ENCODE peak calls at places on chromosomes 5 and 9, in seven cellular contexts. P is HFF-Myc, Z is A549, E is suprapubic skin, O is brain microvascular endothelial cell, J is fibroblast of pulmonary artery, S is MM.1S. D is an unnamed sample.

GRCh38 chr9:133657120-133657661 is 21.0 kb downstream of the DBH start:
- DNase-seq in P (no peak), Z (no peak), E (no peak), O (no peak), J (peak), S (no peak), D (no peak)

GRCh38 chr9:93292288-93292615 is 108.3 kb downstream of the WNK2 start:
- DNase-seq in P (no peak), Z (no peak), E (peak), O (no peak), J (no peak), S (no peak), D (no peak)

GRCh38 chr9:18268381-18268780 is 205.6 kb upstream of the ADAMTSL1 start:
- DNase-seq in P (no peak), Z (no peak), E (no peak), O (peak), J (peak), S (no peak), D (no peak)

GRCh38 chr5:73454379-73455036 is 5.9 kb upstream of the FOXD1 start:
- DNase-seq in P (no peak), Z (no peak), E (no peak), O (peak), J (peak), S (peak), D (peak)

GRCh38 chr5:122485226-122485625 is 173.2 kb downstream of the SNCAIP start:
- DNase-seq in P (no peak), Z (no peak), E (no peak), O (no peak), J (no peak), S (no peak), D (no peak)

GRCh38 chr9:118595719-118596305 is 773.4 kb downstream of the BRINP1 start:
- DNase-seq in P (no peak), Z (peak), E (no peak), O (peak), J (peak), S (no peak), D (peak)

GRCh38 chr5:133995903-133996563 is 8.7 kb downstream of the VDAC1 start:
- DNase-seq in P (no peak), Z (no peak), E (no peak), O (no peak), J (no peak), S (no peak), D (no peak)

GRCh38 chr5:160071521-160072299 is 47.5 kb downstream of the PWWP2A start:
- DNase-seq in P (no peak), Z (no peak), E (no peak), O (no peak), J (peak), S (no peak), D (no peak)

GRCh38 chr5:139294372-139295165 is 1.0 kb downstream of the MATR3 start:
- DNase-seq in P (no peak), Z (peak), E (peak), O (peak), J (peak), S (peak), D (peak)

GRCh38 chr9:977361-978116 is 1.1 kb downstream of the DMRT3 start:
- DNase-seq in P (no peak), Z (no peak), E (no peak), O (no peak), J (no peak), S (no peak), D (no peak)

GRCh38 chr5:108345541-108346171 is 36.2 kb downstream of the FBXL17 start:
- DNase-seq in P (peak), Z (peak), E (no peak), O (no peak), J (peak), S (peak), D (peak)

GRCh38 chr9:17019398-17019797 is 115.4 kb upstream of the CNTLN start:
- DNase-seq in P (no peak), Z (no peak), E (no peak), O (no peak), J (no peak), S (no peak), D (no peak)
- H3K4me3 ChIP-seq in P (no peak), Z (no peak), E (no peak), O (no peak), J (no peak), S (no peak), D (no peak)

DNA sequence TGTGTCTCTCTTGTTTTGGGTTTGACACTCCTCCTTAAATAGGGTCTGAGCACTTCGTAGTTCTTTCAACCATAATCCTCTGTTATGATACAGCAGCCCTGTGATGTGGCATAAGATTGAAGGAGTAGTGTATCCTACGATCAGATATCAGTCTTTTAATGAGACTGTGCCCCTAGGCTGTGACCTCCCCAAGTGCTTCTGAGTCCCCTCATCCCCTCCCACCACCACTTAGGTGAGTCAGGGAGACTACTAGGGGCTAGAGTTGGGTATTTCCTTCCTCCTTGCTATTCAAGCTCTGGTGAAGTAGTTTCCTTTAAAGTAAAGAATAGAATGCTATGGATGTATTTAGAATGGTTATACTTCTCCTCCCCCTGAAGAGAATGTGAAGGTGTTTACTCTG is 637.2 kb upstream of the GRAMD2B start:
- DNase-seq in P (no peak), Z (no peak), E (no peak), O (no peak), J (no peak), S (no peak), D (no peak)
- TF ChIP-seq CTCF in P (no peak), Z (no peak), E (no peak), O (no peak), J (no peak), S (no peak), D (no peak)

GRCh38 chr9:135717410-135717809 is 15.4 kb downstream of the KCNT1 start:
- DNase-seq in P (no peak), Z (no peak), E (no peak), O (no peak), J (no peak), S (no peak), D (no peak)

GRCh38 chr9:135722365-135722764 is 20.4 kb downstream of the KCNT1 start:
- DNase-seq in P (no peak), Z (no peak), E (no peak), O (no peak), J (no peak), S (no peak), D (no peak)

GRCh38 chr9:135716045-135716444 is 14.1 kb downstream of the KCNT1 start:
- DNase-seq in P (no peak), Z (no peak), E (no peak), O (no peak), J (no peak), S (no peak), D (no peak)

GRCh38 chr9:135718616-135719015 is 16.6 kb downstream of the KCNT1 start:
- DNase-seq in P (no peak), Z (peak), E (no peak), O (peak), J (peak), S (no peak), D (no peak)

DNA sequence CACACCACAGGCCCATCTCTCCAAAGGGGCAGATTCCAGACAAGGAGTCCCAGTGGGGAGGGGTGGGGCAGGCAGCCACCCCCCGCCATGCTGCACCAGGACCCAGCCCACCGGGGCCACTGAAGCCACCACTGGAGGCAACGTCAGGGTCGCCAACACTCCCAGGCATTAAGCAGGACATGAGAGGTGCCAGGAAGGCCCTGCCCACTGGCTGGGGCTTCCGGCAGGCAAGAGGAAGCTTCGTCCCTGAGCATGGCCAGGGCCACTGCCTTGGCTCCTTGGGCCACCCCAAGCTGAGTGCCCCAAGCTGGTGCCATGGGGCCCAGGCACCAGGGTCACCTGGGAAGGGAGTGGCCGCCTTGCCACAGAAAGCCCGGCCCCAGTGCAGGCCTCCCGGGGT is 17.5 kb downstream of the KCNT1 start:
- DNase-seq in P (no peak), Z (no peak), E (no peak), O (no peak), J (no peak), S (no peak), D (no peak)
- H3K4me3 ChIP-seq in P (no peak), Z (no peak), E (no peak), O (no peak), J (no peak), S (no peak), D (no peak)

GRCh38 chr5:10364186-10364689 is 10.7 kb downstream of the MARCHF6 start:
- DNase-seq in P (no peak), Z (no peak), E (no peak), O (no peak), J (no peak), S (peak), D (peak)
- TF ChIP-seq CTCF in P (peak), Z (peak), E (no peak), O (no peak), J (no peak), S (peak), D (peak)

DNA sequence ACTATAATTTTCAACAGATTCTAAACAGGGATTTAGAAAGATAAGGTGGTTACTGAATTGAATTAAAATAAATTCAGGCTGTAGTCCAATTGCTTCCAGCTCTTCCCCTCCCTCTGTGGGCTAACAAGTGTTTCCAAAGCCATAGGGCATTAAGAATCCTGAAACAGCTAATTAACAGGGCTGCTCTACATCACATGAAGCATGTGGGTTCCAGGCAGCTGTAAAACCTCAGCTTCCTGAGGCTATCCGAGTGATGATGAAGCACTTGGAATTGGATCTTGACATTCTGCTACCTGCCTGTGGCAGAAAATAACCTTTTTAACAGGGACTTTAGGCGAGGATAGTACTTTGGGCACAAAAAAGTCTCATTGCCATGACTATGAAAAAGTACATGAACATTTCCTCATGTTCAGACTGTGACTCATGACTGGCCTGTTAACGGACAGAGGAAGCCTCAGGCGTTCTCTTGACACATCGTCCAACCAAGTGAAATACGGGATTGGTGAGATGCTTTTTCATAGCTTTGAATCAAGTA is 107.2 kb downstream of the PDE4D start:
- DNase-seq in P (peak), Z (no peak), E (no peak), O (peak), J (peak), S (no peak), D (no peak)
- H3K4me3 ChIP-seq in P (no peak), Z (no peak), E (no peak), O (no peak), J (no peak), S (no peak), D (no peak)

GRCh38 chr5:136686192-136686872 is 321.0 kb upstream of the TRPC7 start:
- DNase-seq in P (peak), Z (no peak), E (no peak), O (peak), J (peak), S (peak), D (peak)
- TF ChIP-seq CTCF in P (peak), Z (no peak), E (peak), O (peak), J (peak), S (peak), D (peak)

DNA sequence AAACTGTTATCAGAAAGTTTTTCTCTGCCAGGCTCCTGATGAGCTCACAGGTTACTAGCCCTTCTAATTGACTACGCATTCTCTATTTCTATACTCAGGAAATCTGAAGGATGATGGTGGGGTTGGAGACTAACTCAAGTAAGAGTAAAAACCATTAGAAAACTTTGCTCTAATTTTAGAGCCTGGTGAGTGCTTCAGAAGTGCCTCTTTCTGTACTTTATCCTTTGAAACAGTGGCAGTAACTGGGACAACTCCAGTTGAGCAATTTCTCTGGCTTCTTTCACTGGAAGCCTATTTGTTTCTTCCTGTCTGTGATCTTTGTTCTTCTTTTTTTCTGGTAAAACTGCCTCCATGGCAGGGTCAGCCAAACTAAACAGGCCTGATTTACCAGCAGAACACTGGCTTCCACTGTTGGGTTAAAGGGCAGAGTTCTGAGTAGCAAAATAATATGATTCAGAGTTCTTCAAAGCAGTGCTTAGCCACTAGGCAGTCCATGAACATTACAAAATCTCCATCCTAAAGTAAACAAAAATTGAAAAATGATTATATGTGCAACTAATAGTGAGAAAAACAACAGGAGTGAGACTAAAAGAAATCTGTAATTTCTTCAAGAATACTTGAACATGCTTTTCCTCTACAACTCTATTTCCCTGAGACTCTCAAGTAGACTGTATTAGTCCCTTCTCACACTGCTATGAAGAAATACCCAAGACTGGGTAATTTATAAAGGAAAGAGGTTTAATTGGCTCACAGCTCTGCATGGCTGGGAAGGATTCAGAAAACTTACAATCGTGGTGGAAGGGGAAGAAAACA is 79.8 kb downstream of the MROH2B start:
- DNase-seq in P (no peak), Z (no peak), E (no peak), O (peak), J (peak), S (no peak), D (no peak)
- H3K4me3 ChIP-seq in P (no peak), Z (no peak), E (no peak), O (no peak), J (no peak), S (no peak), D (no peak)

GRCh38 chr9:69444021-69444420 is 119.0 kb downstream of the ENTREP1 start:
- DNase-seq in P (peak), Z (no peak), E (no peak), O (peak), J (peak), S (no peak), D (no peak)

GRCh38 chr9:69444791-69445190 is 119.8 kb downstream of the ENTREP1 start:
- DNase-seq in P (no peak), Z (no peak), E (no peak), O (no peak), J (no peak), S (no peak), D (no peak)

GRCh38 chr9:69446496-69446895 is 121.5 kb downstream of the ENTREP1 start:
- DNase-seq in P (no peak), Z (no peak), E (no peak), O (no peak), J (no peak), S (no peak), D (no peak)

GRCh38 chr9:69443178-69443577 is 118.2 kb downstream of the ENTREP1 start:
- DNase-seq in P (no peak), Z (no peak), E (no peak), O (no peak), J (no peak), S (no peak), D (no peak)

GRCh38 chr9:69442486-69442885 is 117.5 kb downstream of the ENTREP1 start:
- DNase-seq in P (no peak), Z (no peak), E (no peak), O (no peak), J (no peak), S (no peak), D (no peak)
- TF ChIP-seq CTCF in P (no peak), Z (no peak), E (no peak), O (no peak), J (no peak), S (no peak), D (no peak)

GRCh38 chr5:67010684-67011409 is 185.8 kb downstream of the CD180 start:
- DNase-seq in P (peak), Z (no peak), E (no peak), O (peak), J (peak), S (no peak), D (no peak)

GRCh38 chr5:67012241-67012640 is 184.4 kb downstream of the CD180 start:
- DNase-seq in P (no peak), Z (no peak), E (no peak), O (no peak), J (no peak), S (no peak), D (no peak)

GRCh38 chr5:67013719-67014118 is 182.9 kb downstream of the CD180 start:
- DNase-seq in P (no peak), Z (no peak), E (no peak), O (no peak), J (no peak), S (no peak), D (no peak)

GRCh38 chr5:67009028-67009427 is 187.6 kb downstream of the CD180 start:
- DNase-seq in P (no peak), Z (no peak), E (no peak), O (no peak), J (no peak), S (no peak), D (no peak)

GRCh38 chr5:67011422-67011821 is 185.2 kb downstream of the CD180 start:
- DNase-seq in P (no peak), Z (no peak), E (no peak), O (no peak), J (no peak), S (no peak), D (no peak)
- H3K4me3 ChIP-seq in P (no peak), Z (no peak), E (peak), O (no peak), J (no peak), S (no peak), D (no peak)

GRCh38 chr9:125255781-125256391 is 5.7 kb upstream of the GAPVD1 start:
- DNase-seq in P (no peak), Z (peak), E (no peak), O (no peak), J (peak), S (no peak), D (no peak)
- TF ChIP-seq CTCF in P (peak), Z (peak), E (no peak), O (peak), J (peak), S (no peak), D (peak)